ENCODE peak calls at places on chromosomes 13 and 19, in six cellular contexts. T, P, Z, S, M and B are unnamed samples. For H3K4me1, the result is how much of the 10 kb centered on the place peaks cover.

GRCh38 chr13:41563501-41564001 is 106.2 kb downstream of the RGCC start:
- DNase-seq in Z (no peak), P (no peak), T (no peak), M (no peak), S (no peak), B (no peak)

GRCh38 chr19:58328999-58329398 is 2.2 kb downstream of the ZSCAN22 start:
- DNase-seq in S (peak), M (no peak), Z (no peak), T (no peak), P (no peak), B (no peak)

GRCh38 chr13:109816979-109817275 is 30.5 kb upstream of the IRS2 start:
- DNase-seq in P (no peak), Z (no peak), T (no peak), S (no peak), M (no peak), B (no peak)

GRCh38 chr13:83620535-83621220 is 261.6 kb downstream of the SLITRK1 start:
- DNase-seq in Z (no peak), S (no peak), T (no peak), M (no peak), P (peak), B (no peak)

GRCh38 chr19:12969292-12969988 is at the start of gene DAND5:
- DNase-seq in M (peak), T (no peak), P (no peak), S (peak), Z (no peak), B (no peak)

GRCh38 chr13:33994826-33995502 is 177.0 kb downstream of the RFC3 start:
- DNase-seq in Z (no peak), T (no peak), M (no peak), S (no peak), P (no peak), B (no peak)

GRCh38 chr13:28056970-28057712 is 43.2 kb downstream of the FLT3 start:
- DNase-seq in S (no peak), P (no peak), M (no peak), Z (no peak), T (no peak), B (no peak)

GRCh38 chr13:95296326-95296939 is 4.8 kb downstream of the ABCC4 start:
- DNase-seq in S (peak), M (peak), T (no peak), Z (peak), P (peak), B (no peak)

GRCh38 chr13:57846600-57847173 is 215.1 kb downstream of the PCDH17 start:
- DNase-seq in Z (no peak), P (no peak), S (no peak), T (no peak), M (no peak), B (no peak)

GRCh38 chr13:104737713-104738112 is 1671.5 kb upstream of the SLC10A2 start:
- DNase-seq in M (no peak), Z (no peak), S (no peak), T (no peak), P (no peak), B (no peak)

GRCh38 chr19:12666305-12667048 is at the start of the genes MAN2B1 and WDR83:
- DNase-seq in P (no peak), S (peak), T (peak), M (peak), Z (peak), B (no peak)

GRCh38 chr19:28393574-28394336 is 819.2 kb downstream of the UQCRFS1 start:
- DNase-seq in M (no peak), P (no peak), Z (no peak), T (no peak), S (peak), B (no peak)

GRCh38 chr13:41767801-41768200 is 193.1 kb downstream of the VWA8 start:
- DNase-seq in T (no peak), M (no peak), Z (no peak), S (no peak), P (no peak), B (no peak)

GRCh38 chr13:23617551-23618014 is 47.4 kb downstream of the TNFRSF19 start:
- DNase-seq in Z (no peak), T (no peak), P (no peak), S (no peak), M (no peak), B (no peak)

GRCh38 chr19:7859766-7860165 is 14.4 kb downstream of the PRR36 start:
- DNase-seq in M (no peak), T (no peak), Z (no peak), S (no peak), P (no peak), B (no peak)

GRCh38 chr19:54035215-54036178 is 28.2 kb downstream of the VSTM1 start:
- DNase-seq in M (no peak), T (no peak), Z (no peak), S (peak), P (no peak), B (no peak)

GRCh38 chr19:13089857-13090507 is 12.7 kb downstream of the LYL1 start:
- DNase-seq in T (no peak), Z (no peak), P (no peak), S (no peak), M (no peak), B (no peak)

GRCh38 chr19:5588906-5589676 is 21.3 kb upstream of the TINCR start:
- DNase-seq in P (no peak), Z (no peak), M (no peak), S (no peak), T (no peak), B (no peak)

GRCh38 chr13:30906411-30906990 is 430 bp downstream of the MEDAG start:
- DNase-seq in S (peak), P (no peak), M (no peak), T (no peak), Z (no peak), B (peak)

GRCh38 chr13:23855360-23855759 is 33.8 kb downstream of the MIPEP start:
- DNase-seq in Z (no peak), S (no peak), M (no peak), T (no peak), P (no peak), B (no peak)

GRCh38 chr19:47794526-47794925 is 9.8 kb downstream of the TPRX1 start:
- DNase-seq in M (no peak), Z (no peak), T (no peak), P (no peak), S (peak), B (no peak)
- TF ChIP-seq CTCF in M (no peak), Z (no peak), T (no peak), P (peak), S (peak), B (no peak)

DNA sequence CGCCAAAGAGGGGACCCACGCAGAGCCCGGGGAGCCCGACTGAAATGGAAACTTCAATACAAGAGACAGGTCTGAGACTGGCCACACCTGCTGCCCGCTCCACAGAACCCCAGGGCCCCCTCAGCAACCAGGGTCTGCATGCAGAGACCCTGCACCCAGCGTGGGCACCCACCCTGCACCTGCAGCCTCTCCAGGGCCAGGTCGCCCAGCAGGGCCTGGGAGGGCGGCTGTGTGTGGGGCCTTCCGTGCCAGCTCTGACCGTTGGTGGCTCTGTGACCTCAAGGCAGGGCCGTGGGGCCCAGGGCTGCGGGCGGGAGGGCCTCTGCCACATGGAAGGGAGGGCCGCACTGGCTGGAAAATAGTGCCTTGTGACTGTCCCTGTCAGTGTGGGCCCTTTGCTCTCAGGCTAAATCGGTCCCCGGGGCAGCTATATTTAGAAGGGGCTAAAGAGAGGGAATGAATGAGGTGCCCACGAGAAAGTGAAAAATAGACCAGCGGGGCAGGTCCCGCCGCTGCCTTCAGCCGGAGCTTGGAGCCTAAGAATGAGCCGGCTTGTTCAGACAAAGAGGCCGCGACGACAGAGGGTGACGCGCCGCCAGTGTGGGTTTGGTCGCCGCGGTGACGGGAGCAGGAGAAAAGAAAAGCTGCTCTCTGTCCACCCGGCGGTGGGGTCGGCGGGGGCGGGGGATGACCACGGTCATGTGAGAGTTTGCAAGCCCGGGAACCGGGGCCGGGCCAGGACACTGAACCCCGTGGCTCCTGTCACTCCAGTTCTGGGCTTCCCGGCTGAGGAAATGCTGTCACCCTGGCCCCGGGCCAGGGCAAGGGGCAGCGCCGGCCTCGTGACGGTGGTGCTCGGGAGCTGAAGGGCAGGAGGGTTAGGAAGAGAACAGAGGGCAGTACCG is 70.5 kb downstream of the GADD45B start:
- DNase-seq in M (peak), P (no peak), Z (peak), T (peak), S (peak), B (peak)
- H3K4me1 ChIP-seq in M (half or more), P (half or more), Z (half or more), T (under half), S (under half), B (half or more)

DNA sequence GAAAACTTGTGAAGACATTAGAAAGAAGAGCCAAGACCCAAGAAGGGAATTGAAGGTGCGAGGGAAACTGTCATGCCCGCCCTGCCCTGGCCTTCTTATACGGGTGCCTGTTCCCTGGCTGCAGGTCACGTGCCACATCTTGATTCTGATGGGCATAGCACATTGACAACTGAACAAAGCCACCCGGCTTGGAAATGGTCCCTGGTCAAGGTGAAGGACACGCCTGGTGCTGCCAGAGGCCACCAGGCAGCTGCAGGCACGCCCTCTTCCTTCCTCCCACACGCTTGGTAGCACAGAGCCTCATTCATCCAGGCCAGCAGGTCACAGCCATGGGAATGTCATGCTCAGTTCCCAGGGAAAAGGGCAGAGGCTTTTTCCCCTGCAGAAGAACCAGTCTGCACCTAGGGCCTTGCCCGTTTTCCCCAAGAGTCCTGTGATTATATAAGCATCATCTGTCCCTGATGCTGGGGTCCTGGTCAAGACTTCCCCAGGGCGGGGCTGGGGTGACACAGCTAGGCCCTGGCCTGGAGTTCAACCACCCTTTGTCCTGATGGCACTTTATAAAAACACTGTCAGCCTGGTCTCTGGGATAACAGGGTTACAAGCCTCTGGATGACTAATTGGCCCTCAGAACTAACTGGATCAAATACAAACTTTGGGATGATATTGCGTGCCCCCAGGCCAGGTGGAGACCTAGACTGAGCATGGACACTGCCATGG is 56.0 kb downstream of the CDADC1 start:
- DNase-seq in P (no peak), S (no peak), M (peak), T (no peak), Z (no peak), B (no peak)
- TF ChIP-seq POLR2AphosphoS5 in P (no peak), S (no peak), M (no peak), T (no peak), Z (no peak), B (peak)

GRCh38 chr13:32316476-32316875 is 1.2 kb downstream of the BRCA2 start:
- DNase-seq in T (no peak), S (no peak), M (no peak), P (no peak), Z (no peak), B (no peak)

GRCh38 chr13:32314271-32314967 is 744 bp downstream of the ZAR1L start:
- DNase-seq in M (peak), P (no peak), Z (peak), T (no peak), S (no peak), B (no peak)

GRCh38 chr13:32314968-32315254 is 252 bp downstream of the ZAR1L start:
- DNase-seq in S (peak), T (no peak), M (peak), Z (peak), P (peak), B (no peak)

GRCh38 chr13:32315255-32316029 is at the start of the genes BRCA2 and ZAR1L:
- DNase-seq in T (peak), P (peak), Z (peak), S (peak), M (peak), B (peak)

GRCh38 chr13:32316030-32316344 is 679 bp downstream of the BRCA2 start:
- DNase-seq in Z (peak), M (peak), P (no peak), T (no peak), S (no peak), B (no peak)
- TF ChIP-seq CTCF in Z (no peak), M (no peak), P (no peak), T (no peak), S (no peak), B (no peak)

DNA sequence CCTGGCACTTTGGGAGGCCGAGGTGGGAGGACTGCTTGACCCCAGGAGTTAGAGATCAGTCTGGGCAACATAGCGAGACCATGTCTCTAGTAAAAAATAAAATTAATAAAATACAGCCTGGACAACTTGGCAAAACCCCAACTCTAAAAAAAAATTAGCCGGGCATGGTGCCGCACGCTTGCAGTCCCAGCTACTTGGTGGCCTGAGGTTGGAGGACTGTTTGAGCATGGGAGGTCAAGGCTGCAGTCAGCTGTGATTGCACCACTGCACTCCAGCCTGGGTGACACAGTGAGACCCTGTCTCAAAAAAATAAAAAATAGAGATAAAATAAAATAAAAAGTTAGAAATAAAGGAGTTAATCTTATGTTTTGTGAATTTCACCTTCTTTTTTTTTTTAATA is 15.6 kb upstream of the SPC24 start:
- DNase-seq in T (no peak), P (no peak), M (no peak), S (no peak), Z (no peak), B (no peak)
- H3K4me1 ChIP-seq in T (under half), P (under half), M (under half), S (under half), Z (under half), B (under half)